ENCODE peak calls at places on chromosomes 4 and X, in five cellular contexts. D is CD8-positive, alpha-beta T cell; X is breast epithelium; T is testis; P is AG04450. E is an unnamed sample.
A peak's percentile ranks its signal among the peaks of the same experiment; 100 is the strongest.

GRCh38 chr4:100362363-100362762 is 155.5 kb downstream of the EMCN start:
- DNase-seq in T (no peak), D (no peak), P (no peak), X (no peak), E (no peak)

GRCh38 chrX:37912286-37912685 is 64.9 kb upstream of the DYNLT3 start:
- DNase-seq in X (no peak), P (no peak), T (no peak), D (no peak), E (no peak)

GRCh38 chr4:149164282-149164681 is 651.4 kb downstream of the IQCM start:
- DNase-seq in X (no peak), D (no peak), P (peak; percentile 63), T (no peak), E (no peak)

GRCh38 chrX:8279323-8279722 is 108.3 kb upstream of the VCX2 start:
- DNase-seq in P (no peak), T (no peak), X (no peak), D (no peak), E (no peak)

GRCh38 chr4:137755033-137755471 is 222.8 kb upstream of the PCDH18 start:
- DNase-seq in D (no peak), X (no peak), P (peak; percentile 10), T (no peak), E (no peak)

GRCh38 chrX:109344666-109345065 is 137.2 kb downstream of the GUCY2F start:
- DNase-seq in T (no peak), P (no peak), D (no peak), X (no peak), E (no peak)

GRCh38 chr4:78323439-78323838 is 228.1 kb upstream of the ANXA3 start:
- DNase-seq in D (no peak), T (no peak), P (no peak), X (no peak), E (no peak)

GRCh38 chr4:26812049-26812729 is 48.5 kb upstream of the STIM2 start:
- DNase-seq in D (no peak), P (no peak), X (no peak), T (no peak), E (no peak)

GRCh38 chr4:27702710-27703431 is 842.2 kb downstream of the STIM2 start:
- DNase-seq in T (no peak), D (no peak), P (no peak), X (no peak), E (no peak)

GRCh38 chrX:132491191-132491590 is 2.4 kb upstream of the MBNL3 start:
- DNase-seq in P (no peak), T (peak; percentile 19), X (no peak), D (peak; percentile 8), E (no peak)

GRCh38 chr4:22334155-22334554 is 181.7 kb downstream of the ADGRA3 start:
- DNase-seq in T (no peak), D (no peak), P (no peak), X (no peak), E (no peak)

DNA sequence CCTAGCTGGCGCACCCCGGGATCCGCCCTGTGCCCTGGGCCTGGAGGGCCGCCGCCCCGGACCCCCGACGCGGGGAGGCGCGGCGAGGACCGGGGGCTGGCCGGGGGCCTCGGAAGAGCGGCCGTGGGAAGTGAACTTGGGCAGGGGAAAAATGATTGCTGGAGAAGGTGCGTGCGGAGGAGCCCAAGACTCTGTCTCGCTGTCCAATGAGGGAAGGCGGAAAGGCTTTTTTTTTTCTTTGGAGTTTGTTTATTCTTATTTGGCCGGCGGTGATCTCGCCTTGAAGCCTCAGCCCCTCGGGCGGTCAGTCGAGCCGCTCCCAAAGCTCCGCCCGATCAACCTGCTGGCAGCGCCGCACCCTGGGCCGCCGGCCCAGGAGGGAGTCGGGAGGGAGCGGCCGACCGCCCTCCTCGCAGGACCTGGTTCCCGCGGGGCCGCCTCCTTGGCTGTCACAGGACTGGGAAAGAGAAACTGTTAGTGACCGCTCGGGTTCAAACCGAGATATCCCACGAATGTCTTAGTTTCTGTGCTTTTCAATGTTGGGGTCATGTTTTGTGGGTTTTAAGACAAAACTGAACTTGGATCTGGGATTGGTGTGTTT is 2.5 kb downstream of the CPEB2 start:
- DNase-seq in T (peak; percentile 80), D (peak; percentile 6), X (peak; percentile 87), P (peak; percentile 3), E (peak; percentile 92)
- H3K4me3 ChIP-seq in T (peak overlapping the region; percentile 95), D (peak overlapping the region; percentile 56), X (peak overlapping the region; percentile 94), P (peak overlapping the region; percentile 85), E (peak overlapping the region; percentile 99)

GRCh38 chr4:6549890-6550620 is 24.9 kb upstream of the MAN2B2 start:
- DNase-seq in P (no peak), T (no peak), X (no peak), D (no peak), E (no peak)
- H3K27me3 ChIP-seq in P (peaks cover 10% of the 10 kb centered on the region), T (no peaks in the 10 kb centered on the region), X (peaks cover 46% of the 10 kb centered on the region), D (no peaks in the 10 kb centered on the region), E (no peaks in the 10 kb centered on the region)

GRCh38 chr4:89588366-89588765 is 248.6 kb downstream of the SNCA start:
- DNase-seq in P (no peak), X (no peak), D (no peak), T (no peak), E (no peak)

GRCh38 chr4:89586318-89586717 is 250.6 kb downstream of the SNCA start:
- DNase-seq in T (no peak), D (no peak), P (no peak), X (no peak), E (no peak)

GRCh38 chr4:89590102-89590501 is 246.9 kb downstream of the SNCA start:
- DNase-seq in T (no peak), X (no peak), D (no peak), P (no peak), E (no peak)

GRCh38 chr4:89587364-89587763 is 249.6 kb downstream of the SNCA start:
- DNase-seq in X (no peak), T (no peak), D (no peak), P (no peak), E (no peak)

DNA sequence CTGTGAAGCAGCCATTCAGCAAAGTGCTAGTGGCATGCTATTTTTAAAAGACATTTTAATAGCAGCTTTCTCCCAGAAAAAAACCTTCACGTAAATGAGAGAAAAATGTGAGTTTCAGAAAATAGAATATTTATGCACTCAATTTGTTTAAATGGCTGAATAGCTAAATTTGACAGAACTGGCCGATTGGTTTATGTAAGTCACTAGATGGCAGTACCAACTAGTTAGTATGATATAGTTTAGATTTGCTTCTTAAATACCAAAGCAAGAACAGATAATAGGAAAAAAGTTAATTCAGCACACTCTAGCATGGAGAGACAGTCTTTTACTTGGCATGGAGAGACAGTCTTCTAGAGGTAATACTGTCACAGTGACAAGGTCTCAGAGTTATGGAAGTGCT is 250.1 kb downstream of the SNCA start:
- DNase-seq in P (no peak), T (no peak), D (no peak), X (no peak), E (no peak)
- TF ChIP-seq CTCF in P (peak; percentile 40), T (no peak), D (no peak), X (no peak), E (no peak)

GRCh38 chr4:168883513-168883912 is 126.5 kb downstream of the CBR4 start:
- DNase-seq in D (no peak), P (peak; percentile 62), T (no peak), X (no peak), E (no peak)
- H3K4me3 ChIP-seq in D (no peak overlapping the region), P (no peak overlapping the region), T (no peak overlapping the region), X (no peak overlapping the region), E (no peak overlapping the region)

DNA sequence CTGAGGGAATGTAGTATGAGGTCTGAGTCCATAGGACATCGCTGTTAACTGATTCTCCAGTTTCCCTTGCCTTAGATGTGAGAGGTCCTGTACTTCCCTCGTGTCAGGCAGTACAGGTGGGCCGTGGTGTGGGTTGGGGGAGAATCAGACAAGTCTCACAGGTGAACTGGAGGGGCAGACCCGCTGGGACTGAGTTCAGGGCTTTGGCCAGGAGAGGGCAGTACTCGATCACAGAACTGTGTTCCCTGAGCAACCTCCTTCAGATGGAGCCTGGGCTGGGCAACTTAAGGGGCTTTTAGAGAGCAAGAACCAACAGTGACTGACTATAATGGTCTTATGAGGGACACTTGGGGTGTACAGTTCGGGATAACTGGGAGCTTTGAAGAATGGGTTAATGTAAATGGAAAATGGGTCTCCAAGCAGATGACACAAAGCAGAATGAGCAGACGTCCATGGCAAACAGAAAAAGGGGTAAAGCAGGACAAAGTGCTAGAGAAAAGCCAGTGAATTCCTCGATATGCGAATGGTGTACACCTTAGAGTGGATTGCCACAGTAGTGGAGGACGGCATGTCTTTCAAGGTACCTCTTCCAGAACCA is 83.6 kb downstream of the CCNG2 start:
- DNase-seq in D (peak; percentile 26), P (no peak), T (peak; percentile 64), X (peak; percentile 54), E (peak; percentile 69)
- H3K27me3 ChIP-seq in D (no peaks in the 10 kb centered on the region), P (peaks cover 9% of the 10 kb centered on the region), T (no peaks in the 10 kb centered on the region), X (no peaks in the 10 kb centered on the region), E (no peaks in the 10 kb centered on the region)

GRCh38 chrX:112877771-112878173 is 37.1 kb upstream of the AMOT start:
- DNase-seq in D (no peak), X (no peak), P (no peak), T (no peak), E (no peak)

GRCh38 chrX:112874614-112875013 is 34.0 kb upstream of the AMOT start:
- DNase-seq in D (no peak), T (no peak), P (no peak), X (no peak), E (no peak)

GRCh38 chrX:112868586-112868985 is 28.0 kb upstream of the AMOT start:
- DNase-seq in T (no peak), X (no peak), P (no peak), D (no peak), E (no peak)

DNA sequence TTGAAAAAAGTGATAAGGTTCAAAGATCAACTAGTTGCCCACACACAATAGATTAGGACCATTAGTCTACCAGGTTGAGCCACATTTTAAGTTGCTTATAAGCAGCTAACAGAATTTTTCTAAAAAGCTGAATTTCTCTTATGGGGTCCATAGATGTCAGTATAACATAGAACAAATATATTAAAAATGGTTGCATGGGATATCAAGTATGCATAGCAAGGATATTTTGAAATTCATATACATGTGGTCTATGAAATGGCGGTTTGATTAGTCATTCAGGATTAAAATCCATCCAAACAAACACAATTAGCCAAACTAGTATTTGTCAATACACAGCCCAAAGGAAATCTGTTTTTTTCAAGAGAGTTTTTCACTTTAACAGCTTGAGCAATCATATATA is 33.5 kb upstream of the AMOT start:
- DNase-seq in T (no peak), P (no peak), X (no peak), D (no peak), E (no peak)
- TF ChIP-seq CTCF in T (no peak), P (peak; percentile 13), X (no peak), D (no peak), E (no peak)